ENCODE peak calls at places on chromosomes 6 and 20, in nine cellular contexts. One of them, this sample, is unnamed.

GRCh38 chr20:56829788-56830385 is 200.8 kb downstream of the TFAP2C start:
- DNase-seq in foreskin fibroblast: no peak
- DNase-seq in activated naive CD8-positive, alpha-beta T cell treated with anti-CD3 and anti-CD28 coated beads, Interleukin-2, amount 50 U/mL, for 24 hours: no peak
- DNase-seq in NCI-H524 treated with DMSO at 0.1 percent for 48 hours: no peak
- DNase-seq in tibial nerve: no peak
- DNase-seq in stimulated activated CD8-positive, alpha-beta memory T cell treated with anti-CD3 and anti-CD28 coated beads, Interleukin-15, amount 100 ng/mL, for 1 hour: no peak
- DNase-seq in globus pallidus: no peak
- DNase-seq in HuH-7: no peak
- DNase-seq in G401: no peak
- DNase-seq in this sample: no peak

GRCh38 chr6:3389390-3390167 is 67.3 kb downstream of the SLC22A23 start:
- DNase-seq in foreskin fibroblast: peak; percentile 77
- DNase-seq in activated naive CD8-positive, alpha-beta T cell treated with anti-CD3 and anti-CD28 coated beads, Interleukin-2, amount 50 U/mL, for 24 hours: no peak
- DNase-seq in NCI-H524 treated with DMSO at 0.1 percent for 48 hours: no peak
- DNase-seq in tibial nerve: peak; percentile 42
- DNase-seq in stimulated activated CD8-positive, alpha-beta memory T cell treated with anti-CD3 and anti-CD28 coated beads, Interleukin-15, amount 100 ng/mL, for 1 hour: no peak
- DNase-seq in globus pallidus: peak; percentile 80
- DNase-seq in HuH-7: no peak
- DNase-seq in G401: peak; percentile 32
- DNase-seq in this sample: no peak

GRCh38 chr20:64129146-64129782 is 21.9 kb upstream of the NPBWR2 start:
- DNase-seq in foreskin fibroblast: no peak
- DNase-seq in activated naive CD8-positive, alpha-beta T cell treated with anti-CD3 and anti-CD28 coated beads, Interleukin-2, amount 50 U/mL, for 24 hours: no peak
- DNase-seq in NCI-H524 treated with DMSO at 0.1 percent for 48 hours: no peak
- DNase-seq in tibial nerve: no peak
- DNase-seq in stimulated activated CD8-positive, alpha-beta memory T cell treated with anti-CD3 and anti-CD28 coated beads, Interleukin-15, amount 100 ng/mL, for 1 hour: no peak
- DNase-seq in globus pallidus: no peak
- DNase-seq in HuH-7: no peak
- DNase-seq in G401: no peak
- DNase-seq in this sample: no peak

GRCh38 chr20:59385461-59385860 is 85.0 kb downstream of the EDN3 start:
- DNase-seq in foreskin fibroblast: no peak
- DNase-seq in activated naive CD8-positive, alpha-beta T cell treated with anti-CD3 and anti-CD28 coated beads, Interleukin-2, amount 50 U/mL, for 24 hours: no peak
- DNase-seq in NCI-H524 treated with DMSO at 0.1 percent for 48 hours: no peak
- DNase-seq in tibial nerve: no peak
- DNase-seq in stimulated activated CD8-positive, alpha-beta memory T cell treated with anti-CD3 and anti-CD28 coated beads, Interleukin-15, amount 100 ng/mL, for 1 hour: no peak
- DNase-seq in globus pallidus: no peak
- DNase-seq in HuH-7: no peak
- DNase-seq in G401: no peak
- DNase-seq in this sample: peak; percentile 12

GRCh38 chr6:150934380-150934779 is 68.9 kb downstream of the MTHFD1L start:
- DNase-seq in foreskin fibroblast: peak; percentile 75
- DNase-seq in activated naive CD8-positive, alpha-beta T cell treated with anti-CD3 and anti-CD28 coated beads, Interleukin-2, amount 50 U/mL, for 24 hours: no peak
- DNase-seq in NCI-H524 treated with DMSO at 0.1 percent for 48 hours: no peak
- DNase-seq in tibial nerve: no peak
- DNase-seq in stimulated activated CD8-positive, alpha-beta memory T cell treated with anti-CD3 and anti-CD28 coated beads, Interleukin-15, amount 100 ng/mL, for 1 hour: no peak
- DNase-seq in globus pallidus: no peak
- DNase-seq in HuH-7: no peak
- DNase-seq in G401: no peak
- DNase-seq in this sample: no peak

GRCh38 chr20:36181934-36182603 is 27.5 kb downstream of the EPB41L1 start:
- DNase-seq in foreskin fibroblast: peak; percentile 83
- DNase-seq in activated naive CD8-positive, alpha-beta T cell treated with anti-CD3 and anti-CD28 coated beads, Interleukin-2, amount 50 U/mL, for 24 hours: no peak
- DNase-seq in NCI-H524 treated with DMSO at 0.1 percent for 48 hours: no peak
- DNase-seq in tibial nerve: no peak
- DNase-seq in stimulated activated CD8-positive, alpha-beta memory T cell treated with anti-CD3 and anti-CD28 coated beads, Interleukin-15, amount 100 ng/mL, for 1 hour: no peak
- DNase-seq in globus pallidus: no peak
- DNase-seq in HuH-7: no peak
- DNase-seq in G401: no peak
- DNase-seq in this sample: no peak

GRCh38 chr20:59627298-59627697 is 23.0 kb downstream of the PHACTR3 start:
- DNase-seq in foreskin fibroblast: no peak
- DNase-seq in activated naive CD8-positive, alpha-beta T cell treated with anti-CD3 and anti-CD28 coated beads, Interleukin-2, amount 50 U/mL, for 24 hours: no peak
- DNase-seq in NCI-H524 treated with DMSO at 0.1 percent for 48 hours: no peak
- DNase-seq in tibial nerve: no peak
- DNase-seq in stimulated activated CD8-positive, alpha-beta memory T cell treated with anti-CD3 and anti-CD28 coated beads, Interleukin-15, amount 100 ng/mL, for 1 hour: no peak
- DNase-seq in globus pallidus: no peak
- DNase-seq in HuH-7: no peak
- DNase-seq in G401: no peak
- DNase-seq in this sample: no peak

GRCh38 chr6:21808045-21808470 is 214.5 kb downstream of the SOX4 start:
- DNase-seq in foreskin fibroblast: peak; percentile 72
- DNase-seq in activated naive CD8-positive, alpha-beta T cell treated with anti-CD3 and anti-CD28 coated beads, Interleukin-2, amount 50 U/mL, for 24 hours: no peak
- DNase-seq in NCI-H524 treated with DMSO at 0.1 percent for 48 hours: no peak
- DNase-seq in tibial nerve: no peak
- DNase-seq in stimulated activated CD8-positive, alpha-beta memory T cell treated with anti-CD3 and anti-CD28 coated beads, Interleukin-15, amount 100 ng/mL, for 1 hour: no peak
- DNase-seq in globus pallidus: no peak
- DNase-seq in HuH-7: no peak
- DNase-seq in G401: no peak
- DNase-seq in this sample: no peak

GRCh38 chr6:132972971-132973370 is 158.6 kb downstream of the RPS12 start:
- DNase-seq in foreskin fibroblast: no peak
- DNase-seq in activated naive CD8-positive, alpha-beta T cell treated with anti-CD3 and anti-CD28 coated beads, Interleukin-2, amount 50 U/mL, for 24 hours: no peak
- DNase-seq in NCI-H524 treated with DMSO at 0.1 percent for 48 hours: no peak
- DNase-seq in tibial nerve: no peak
- DNase-seq in stimulated activated CD8-positive, alpha-beta memory T cell treated with anti-CD3 and anti-CD28 coated beads, Interleukin-15, amount 100 ng/mL, for 1 hour: no peak
- DNase-seq in globus pallidus: no peak
- DNase-seq in HuH-7: no peak
- DNase-seq in G401: no peak
- DNase-seq in this sample: no peak

GRCh38 chr6:78492351-78493010 is 374.9 kb upstream of the IRAK1BP1 start:
- DNase-seq in foreskin fibroblast: peak; percentile 37
- DNase-seq in activated naive CD8-positive, alpha-beta T cell treated with anti-CD3 and anti-CD28 coated beads, Interleukin-2, amount 50 U/mL, for 24 hours: no peak
- DNase-seq in NCI-H524 treated with DMSO at 0.1 percent for 48 hours: no peak
- DNase-seq in tibial nerve: no peak
- DNase-seq in stimulated activated CD8-positive, alpha-beta memory T cell treated with anti-CD3 and anti-CD28 coated beads, Interleukin-15, amount 100 ng/mL, for 1 hour: no peak
- DNase-seq in globus pallidus: no peak
- DNase-seq in HuH-7: no peak
- DNase-seq in G401: no peak
- DNase-seq in this sample: no peak

GRCh38 chr6:166026586-166027126 is 141.0 kb downstream of the TBXT start:
- DNase-seq in foreskin fibroblast: no peak
- DNase-seq in activated naive CD8-positive, alpha-beta T cell treated with anti-CD3 and anti-CD28 coated beads, Interleukin-2, amount 50 U/mL, for 24 hours: no peak
- DNase-seq in NCI-H524 treated with DMSO at 0.1 percent for 48 hours: no peak
- DNase-seq in tibial nerve: no peak
- DNase-seq in stimulated activated CD8-positive, alpha-beta memory T cell treated with anti-CD3 and anti-CD28 coated beads, Interleukin-15, amount 100 ng/mL, for 1 hour: no peak
- DNase-seq in globus pallidus: no peak
- DNase-seq in HuH-7: no peak
- DNase-seq in G401: no peak
- DNase-seq in this sample: no peak

GRCh38 chr6:84284428-84285033 is 57.1 kb upstream of the CEP162 start:
- DNase-seq in foreskin fibroblast: peak; percentile 24
- DNase-seq in activated naive CD8-positive, alpha-beta T cell treated with anti-CD3 and anti-CD28 coated beads, Interleukin-2, amount 50 U/mL, for 24 hours: no peak
- DNase-seq in NCI-H524 treated with DMSO at 0.1 percent for 48 hours: peak; percentile 82
- DNase-seq in tibial nerve: no peak
- DNase-seq in stimulated activated CD8-positive, alpha-beta memory T cell treated with anti-CD3 and anti-CD28 coated beads, Interleukin-15, amount 100 ng/mL, for 1 hour: no peak
- DNase-seq in globus pallidus: no peak
- DNase-seq in HuH-7: peak; percentile 32
- DNase-seq in G401: no peak
- DNase-seq in this sample: no peak

GRCh38 chr6:27814665-27815424 is 97.4 kb downstream of the OR2B2 start:
- DNase-seq in foreskin fibroblast: peak; percentile 96
- DNase-seq in activated naive CD8-positive, alpha-beta T cell treated with anti-CD3 and anti-CD28 coated beads, Interleukin-2, amount 50 U/mL, for 24 hours: peak; percentile 61
- DNase-seq in NCI-H524 treated with DMSO at 0.1 percent for 48 hours: no peak
- DNase-seq in tibial nerve: no peak
- DNase-seq in stimulated activated CD8-positive, alpha-beta memory T cell treated with anti-CD3 and anti-CD28 coated beads, Interleukin-15, amount 100 ng/mL, for 1 hour: no peak
- DNase-seq in globus pallidus: peak; percentile 33
- DNase-seq in HuH-7: no peak
- DNase-seq in G401: peak; percentile 83
- DNase-seq in this sample: peak; percentile 81

GRCh38 chr6:35508542-35508941 is 4.2 kb downstream of the TULP1 start:
- DNase-seq in foreskin fibroblast: no peak
- DNase-seq in activated naive CD8-positive, alpha-beta T cell treated with anti-CD3 and anti-CD28 coated beads, Interleukin-2, amount 50 U/mL, for 24 hours: no peak
- DNase-seq in NCI-H524 treated with DMSO at 0.1 percent for 48 hours: no peak
- DNase-seq in tibial nerve: no peak
- DNase-seq in stimulated activated CD8-positive, alpha-beta memory T cell treated with anti-CD3 and anti-CD28 coated beads, Interleukin-15, amount 100 ng/mL, for 1 hour: no peak
- DNase-seq in globus pallidus: no peak
- DNase-seq in HuH-7: no peak
- DNase-seq in G401: no peak
- DNase-seq in this sample: no peak